ENCODE peak calls at places on chromosomes 13 and 19, in ten cellular contexts. U, O, P, A, J, I, F, X, K and G are unnamed samples.

GRCh38 chr19:44848036-44848804 is 2.1 kb downstream of the NECTIN2 start:
- DNase-seq in U (peak; percentile 61), O (peak; percentile 75), P (no peak), A (no peak), J (no peak), I (no peak), F (no peak), X (no peak), K (peak; percentile 79), G (peak; percentile 18)

GRCh38 chr13:30107126-30107525 is 200.2 kb downstream of the KATNAL1 start:
- DNase-seq in U (no peak), O (no peak), P (no peak), A (no peak), J (no peak), I (no peak), F (no peak), X (no peak), K (no peak), G (no peak)

GRCh38 chr19:41341669-41342490 is 11.8 kb downstream of the TGFB1 start:
- DNase-seq in U (no peak), O (no peak), P (no peak), A (no peak), J (no peak), I (no peak), F (no peak), X (peak; percentile 69), K (no peak), G (no peak)

GRCh38 chr19:54142166-54142780 is 4.7 kb downstream of the CNOT3 start:
- DNase-seq in U (no peak), O (no peak), P (no peak), A (no peak), J (no peak), I (no peak), F (no peak), X (no peak), K (no peak), G (no peak)

GRCh38 chr19:6489278-6490061 is 7.9 kb upstream of the DENND1C start:
- DNase-seq in U (no peak), O (no peak), P (no peak), A (no peak), J (no peak), I (no peak), F (no peak), X (no peak), K (no peak), G (peak; percentile 79)

GRCh38 chr19:4446801-4447200 is 10.8 kb downstream of the UBXN6 start:
- DNase-seq in U (no peak), O (no peak), P (no peak), A (no peak), J (no peak), I (no peak), F (no peak), X (no peak), K (no peak), G (no peak)

GRCh38 chr19:1270168-1270853 is 1.2 kb downstream of the CIRBP start:
- DNase-seq in U (no peak), O (no peak), P (no peak), A (no peak), J (no peak), I (no peak), F (no peak), X (no peak), K (no peak), G (no peak)

GRCh38 chr19:41027273-41027967 is 36.3 kb downstream of the CYP2B6 start:
- DNase-seq in U (no peak), O (no peak), P (no peak), A (no peak), J (no peak), I (no peak), F (no peak), X (no peak), K (no peak), G (no peak)

GRCh38 chr13:100872761-100873160 is 198.2 kb upstream of the TMTC4 start:
- DNase-seq in U (no peak), O (no peak), P (no peak), A (no peak), J (no peak), I (no peak), F (no peak), X (no peak), K (peak; percentile 73), G (no peak)

GRCh38 chr13:65679240-65679639 is 1550.9 kb downstream of the PCDH9 start:
- DNase-seq in U (peak; percentile 6), O (no peak), P (no peak), A (no peak), J (no peak), I (no peak), F (no peak), X (no peak), K (peak; percentile 78), G (no peak)

GRCh38 chr13:65677906-65678305 is 1552.2 kb downstream of the PCDH9 start:
- DNase-seq in U (peak; percentile 42), O (no peak), P (no peak), A (no peak), J (no peak), I (no peak), F (no peak), X (no peak), K (peak; percentile 60), G (no peak)
- TF ChIP-seq CTCF in U (peak; percentile 15), O (no peak), P (no peak), A (no peak), J (no peak), I (no peak), F (no peak), X (no peak), K (peak; percentile 46), G (no peak)

DNA sequence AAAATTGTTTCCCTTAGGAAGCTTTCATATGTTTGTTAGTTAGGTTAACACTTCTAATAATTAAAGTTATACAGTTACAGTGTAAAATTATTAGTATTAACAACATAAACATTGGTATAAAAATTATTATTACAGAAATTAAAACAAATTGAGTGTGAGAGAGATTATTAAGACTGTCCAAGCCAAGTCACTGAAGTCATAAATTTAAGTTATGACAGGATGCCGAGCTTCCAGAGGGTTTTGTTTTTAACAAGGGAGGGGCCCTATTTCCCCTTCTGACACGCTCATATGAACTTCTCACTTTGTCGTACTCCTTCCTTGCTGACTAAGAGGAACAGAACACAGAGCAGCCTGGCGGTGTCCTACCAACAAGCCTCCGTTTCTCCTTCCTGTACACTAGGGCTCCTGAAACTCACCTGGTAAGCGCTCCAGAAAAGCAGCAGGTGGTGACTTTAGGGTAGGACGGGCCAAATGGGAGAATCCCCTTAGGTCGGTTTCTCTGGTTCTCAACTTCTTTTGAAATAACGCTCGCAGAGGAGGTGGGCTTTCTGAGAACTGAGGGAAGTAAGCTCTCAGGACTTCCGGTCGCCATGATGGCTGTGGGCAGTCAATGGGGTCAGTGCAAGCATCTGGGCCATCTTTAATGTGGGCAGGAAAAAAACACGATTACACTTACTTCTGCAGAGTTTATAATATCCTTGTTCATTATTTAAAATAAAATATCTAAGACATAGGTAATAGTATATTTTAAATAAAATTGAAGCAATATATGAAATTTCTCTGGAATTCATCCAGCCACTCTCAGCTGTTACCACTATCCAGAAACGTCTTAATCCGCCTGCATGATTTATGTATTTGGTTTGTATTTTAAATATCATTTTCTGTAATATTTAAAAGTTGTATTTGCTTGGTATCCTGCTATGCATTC is at the start of gene CARD8:
- DNase-seq in U (peak; percentile 93), O (peak; percentile 89), P (peak; percentile 64), A (peak; percentile 88), J (peak; percentile 86), I (peak; percentile 60), F (peak; percentile 80), X (peak; percentile 77), K (peak; percentile 91), G (peak; percentile 72)
- TF ChIP-seq CTCF in U (peak; percentile 17), O (peak; percentile 46), P (no peak), A (no peak), J (no peak), I (no peak), F (no peak), X (no peak), K (peak; percentile 39), G (no peak)

DNA sequence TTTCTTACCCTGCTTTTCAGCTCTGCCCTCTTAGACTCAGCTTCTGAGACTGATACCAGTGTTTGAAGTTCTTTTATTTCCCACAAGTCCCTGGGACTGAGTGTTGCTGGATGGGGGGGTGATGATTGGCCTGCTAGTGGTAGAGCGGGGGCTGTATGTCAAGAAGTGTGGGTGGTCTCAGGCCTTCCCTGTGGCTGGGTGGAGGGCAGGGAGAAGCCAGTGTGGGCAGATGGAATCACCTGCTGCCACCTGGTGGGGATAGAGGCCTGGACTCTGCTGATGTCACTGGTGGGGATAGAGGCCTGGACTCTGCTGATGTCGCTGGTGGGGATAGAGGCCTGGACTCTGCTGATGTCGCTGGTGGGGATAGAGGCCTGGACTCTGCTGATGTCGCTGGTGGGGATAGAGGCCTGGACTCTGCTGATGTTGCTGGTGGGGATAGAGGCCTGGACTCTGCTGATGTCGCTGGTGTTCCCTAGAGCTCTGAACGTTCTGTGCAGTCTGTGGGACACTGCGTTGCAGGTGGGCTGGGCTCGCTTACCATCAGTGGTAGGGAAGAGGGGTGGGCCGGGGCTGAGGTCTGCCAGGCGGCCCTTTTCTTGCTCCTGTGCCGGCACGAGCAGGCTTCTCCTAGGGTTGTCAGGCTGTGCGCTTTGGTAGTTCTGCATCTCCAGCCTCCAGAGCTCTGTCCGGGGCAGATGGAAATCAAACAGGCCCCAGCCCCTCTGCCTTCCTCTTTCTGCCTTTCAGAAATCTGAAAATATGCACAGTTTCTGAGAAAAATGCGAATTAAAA is 101.3 kb downstream of the ARHGEF7 start:
- DNase-seq in U (no peak), O (no peak), P (peak; percentile 23), A (no peak), J (peak; percentile 58), I (no peak), F (no peak), X (peak; percentile 22), K (peak; percentile 47), G (peak; percentile 56)
- TF ChIP-seq CTCF in U (peak; percentile 49), O (no peak), P (peak; percentile 39), A (peak; percentile 59), J (peak; percentile 62), I (peak; percentile 44), F (peak; percentile 64), X (no peak), K (peak; percentile 68), G (peak; percentile 67)

GRCh38 chr13:76783798-76784197 is 102.4 kb downstream of the KCTD12 start:
- DNase-seq in U (no peak), O (no peak), P (no peak), A (no peak), J (no peak), I (no peak), F (no peak), X (no peak), K (no peak), G (no peak)

GRCh38 chr13:76773695-76774094 is 112.5 kb downstream of the KCTD12 start:
- DNase-seq in U (no peak), O (no peak), P (no peak), A (no peak), J (no peak), I (peak; percentile 50), F (no peak), X (no peak), K (no peak), G (no peak)

GRCh38 chr13:76775031-76775740 is 111.0 kb downstream of the KCTD12 start:
- DNase-seq in U (peak; percentile 42), O (no peak), P (no peak), A (no peak), J (no peak), I (no peak), F (no peak), X (no peak), K (no peak), G (no peak)

DNA sequence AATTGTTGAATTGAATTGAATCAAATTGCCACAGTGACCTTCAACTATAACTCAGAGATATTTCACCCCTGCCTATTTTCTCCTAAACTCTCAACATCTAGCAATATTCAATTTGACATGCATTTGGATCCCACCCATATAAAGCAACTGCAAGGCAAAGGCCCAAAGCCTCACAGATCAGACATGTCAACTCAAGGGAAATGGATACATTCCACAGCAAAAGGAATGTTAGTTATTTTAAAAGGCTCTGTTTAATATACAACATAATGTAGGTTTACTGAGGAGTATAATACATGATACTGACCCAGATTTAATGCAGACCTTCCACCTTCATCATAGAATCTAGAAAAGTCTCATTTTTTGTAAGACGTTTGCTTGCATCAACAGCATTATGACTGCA is 107.3 kb downstream of the KCTD12 start:
- DNase-seq in U (peak; percentile 72), O (no peak), P (no peak), A (no peak), J (no peak), I (no peak), F (no peak), X (no peak), K (peak; percentile 68), G (no peak)
- TF ChIP-seq CTCF in U (no peak), O (no peak), P (no peak), A (no peak), J (no peak), I (no peak), F (no peak), X (no peak), K (no peak), G (no peak)